ENCODE peak calls at places on chromosomes 13 and 19, in five cellular contexts. X, P, M, J and Z are unnamed samples.

GRCh38 chr13:107373551-107373950 is 805.6 kb upstream of the ARGLU1 start:
- DNase-seq in P (no peak), X (peak; percentile 28), M (peak; percentile 79), J (no peak), Z (peak; percentile 88)

GRCh38 chr19:27774827-27775226 is 1438.1 kb downstream of the UQCRFS1 start:
- DNase-seq in M (peak; percentile 18), X (no peak), P (no peak), J (no peak), Z (no peak)

GRCh38 chr13:33312150-33312908 is 26.8 kb upstream of the STARD13 start:
- DNase-seq in P (no peak), J (no peak), X (peak; percentile 11), M (peak; percentile 43), Z (peak; percentile 59)

GRCh38 chr13:46934749-46935148 is 37.9 kb upstream of the HTR2A start:
- DNase-seq in M (peak; percentile 3), J (no peak), P (no peak), X (no peak), Z (no peak)

GRCh38 chr19:17306285-17306714 is 628 bp downstream of the MRPL34 start:
- DNase-seq in X (no peak), J (no peak), P (no peak), M (no peak), Z (no peak)

GRCh38 chr19:51488491-51488890 is 10.2 kb downstream of the CEACAM18 start:
- DNase-seq in P (no peak), X (no peak), M (no peak), J (no peak), Z (no peak)

GRCh38 chr19:49589391-49589790 is 1.6 kb upstream of the PRR12 start:
- DNase-seq in X (no peak), P (no peak), M (no peak), J (no peak), Z (no peak)

GRCh38 chr19:13795595-13796300 is 505 bp downstream of the ZSWIM4 start:
- DNase-seq in J (no peak), P (no peak), X (no peak), M (no peak), Z (no peak)

GRCh38 chr19:725461-726089 is 16.8 kb downstream of the PALM start:
- DNase-seq in M (no peak), P (no peak), X (no peak), J (no peak), Z (no peak)

GRCh38 chr19:50697414-50698124 is 22.0 kb downstream of the SHANK1 start:
- DNase-seq in P (no peak), J (no peak), X (no peak), M (no peak), Z (no peak)

GRCh38 chr19:30371157-30371845 is 883 bp upstream of the ZNF536 start:
- DNase-seq in P (no peak), X (peak; percentile 28), M (no peak), J (no peak), Z (no peak)

GRCh38 chr13:27772651-27773425 is 19.4 kb upstream of the GSX1 start:
- DNase-seq in P (no peak), X (no peak), M (no peak), J (no peak), Z (no peak)

GRCh38 chr13:112895521-112896465 is 73.2 kb upstream of the MCF2L start:
- DNase-seq in P (no peak), J (no peak), M (no peak), X (no peak), Z (no peak)

GRCh38 chr13:60261432-60262351 is 98.0 kb upstream of the DIAPH3 start:
- DNase-seq in M (no peak), J (no peak), P (no peak), X (no peak), Z (no peak)

GRCh38 chr13:110499621-110500281 is 61.8 kb downstream of the RAB20 start:
- DNase-seq in M (peak; percentile 79), J (no peak), P (no peak), X (no peak), Z (peak; percentile 73)

GRCh38 chr13:73945871-73946270 is 188.3 kb downstream of the KLF12 start:
- DNase-seq in J (no peak), X (peak; percentile 43), M (peak; percentile 25), P (no peak), Z (no peak)

GRCh38 chr19:23071087-23071511 is 45.7 kb upstream of the ZNF730 start:
- DNase-seq in M (peak; percentile 7), J (no peak), P (peak; percentile 18), X (no peak), Z (peak; percentile 29)

GRCh38 chr19:8571006-8571411 is 6.2 kb downstream of the MYO1F start:
- DNase-seq in P (no peak), X (no peak), M (peak; percentile 55), J (no peak), Z (peak; percentile 52)

GRCh38 chr13:60335531-60335930 is 61.5 kb upstream of the TDRD3 start:
- DNase-seq in P (no peak), X (no peak), M (peak; percentile 23), J (no peak), Z (peak; percentile 16)

GRCh38 chr13:105272660-105273631 is 1262.5 kb downstream of the EFNB2 start:
- DNase-seq in J (no peak), X (no peak), M (no peak), P (no peak), Z (no peak)

GRCh38 chr13:44426461-44426860 is 52.8 kb downstream of the SERP2 start:
- DNase-seq in J (no peak), X (peak; percentile 14), P (no peak), M (no peak), Z (no peak)

GRCh38 chr13:83057119-83057518 is 825.2 kb downstream of the SLITRK1 start:
- DNase-seq in M (peak; percentile 76), J (no peak), X (no peak), P (no peak), Z (no peak)

GRCh38 chr13:111510502-111511218 is 190.2 kb downstream of the TEX29 start:
- DNase-seq in P (no peak), J (no peak), X (no peak), M (no peak), Z (no peak)

GRCh38 chr19:3433313-3433712 is 47.0 kb downstream of the SMIM24 start:
- DNase-seq in X (no peak), P (no peak), M (no peak), J (no peak), Z (no peak)

GRCh38 chr19:42152285-42152684 is 20.0 kb upstream of the POU2F2 start:
- DNase-seq in M (no peak), P (no peak), J (no peak), X (no peak), Z (no peak)

GRCh38 chr19:32318884-32319520 is 26.4 kb upstream of the ZNF507 start:
- DNase-seq in M (no peak), P (no peak), J (no peak), X (no peak), Z (no peak)

GRCh38 chr13:23630349-23631093 is 60.3 kb downstream of the TNFRSF19 start:
- DNase-seq in M (no peak), J (no peak), X (no peak), P (no peak), Z (no peak)

GRCh38 chr19:14412436-14413071 is 6.6 kb downstream of the DDX39A start:
- DNase-seq in X (no peak), P (no peak), J (no peak), M (no peak), Z (no peak)

GRCh38 chr19:19752760-19753403 is 20.0 kb upstream of the ZNF14 start:
- DNase-seq in P (no peak), M (no peak), X (no peak), J (no peak), Z (no peak)

GRCh38 chr19:55340144-55340783 is 588 bp downstream of the KMT5C start:
- DNase-seq in P (no peak), X (no peak), J (no peak), M (no peak), Z (no peak)

GRCh38 chr19:39428309-39429112 is 7.2 kb downstream of the RPS16 start:
- DNase-seq in M (peak; percentile 89), J (no peak), X (no peak), P (peak; percentile 82), Z (peak; percentile 96)